ENCODE peak calls at places on chromosome 22, in nine cellular contexts. E is CD8-positive, alpha-beta T cell; M is H9; L is fibroblast of lung; A is PC-9; F is colonic mucosa; Y is MM.1S; R is ovary; I is RWPE2. U is an unnamed sample.
A peak's percentile ranks its signal among the peaks of the same experiment; 100 is the strongest.

GRCh38 chr22:29345932-29346331 is 30.4 kb upstream of the RASL10A start:
- DNase-seq in M (no peak), Y (no peak), R (no peak), F (no peak), A (peak; percentile 44), E (no peak), I (no peak), L (no peak), U (no peak)

GRCh38 chr22:29842740-29843139 is 4.7 kb upstream of the ASCC2 start:
- DNase-seq in L (peak; percentile 92), M (no peak), E (no peak), I (no peak), Y (no peak), F (no peak), R (no peak), A (peak; percentile 98), U (no peak)

GRCh38 chr22:35705141-35705540 is 12.5 kb upstream of the APOL5 start:
- DNase-seq in F (no peak), Y (no peak), M (no peak), R (no peak), I (no peak), L (peak; percentile 91), A (peak; percentile 88), E (no peak), U (no peak)

GRCh38 chr22:45418056-45418769 is 4.7 kb downstream of the RIBC2 start:
- DNase-seq in R (no peak), Y (no peak), F (no peak), L (no peak), E (no peak), I (no peak), A (no peak), M (no peak), U (no peak)

GRCh38 chr22:26610072-26610958 is 7.5 kb downstream of the CRYBB1 start:
- DNase-seq in F (peak; percentile 34), Y (peak; percentile 95), L (peak; percentile 88), A (no peak), M (no peak), I (peak; percentile 80), E (peak; percentile 16), R (no peak), U (no peak)

GRCh38 chr22:19461506-19461905 is 14.0 kb upstream of the C22orf39 start:
- DNase-seq in M (no peak), I (no peak), Y (no peak), F (no peak), A (no peak), R (no peak), L (no peak), E (no peak), U (no peak)

GRCh38 chr22:20659920-20660319 is 114.0 kb upstream of the SERPIND1 start:
- DNase-seq in I (no peak), R (no peak), E (no peak), A (no peak), L (no peak), Y (no peak), M (no peak), F (no peak), U (no peak)

GRCh38 chr22:28025333-28025732 is 106.3 kb upstream of the PITPNB start:
- DNase-seq in I (no peak), L (no peak), E (no peak), A (no peak), M (no peak), R (peak; percentile 8), Y (no peak), F (peak; percentile 2), U (no peak)

GRCh38 chr22:44411226-44412135 is 86.6 kb downstream of the RTL6 start:
- DNase-seq in Y (no peak), F (no peak), I (no peak), L (no peak), E (no peak), A (peak; percentile 12), R (no peak), M (peak; percentile 28), U (no peak)

GRCh38 chr22:38017272-38017920 is 33.0 kb upstream of the SOX10 start:
- DNase-seq in L (peak; percentile 54), I (no peak), Y (no peak), F (peak; percentile 76), E (no peak), R (peak; percentile 84), A (no peak), M (no peak), U (no peak)

GRCh38 chr22:39746600-39747262 is 146.8 kb downstream of the ENTHD1 start:
- DNase-seq in A (no peak), E (no peak), R (no peak), M (no peak), Y (no peak), F (no peak), I (no peak), L (no peak), U (peak; percentile 10)
- TF ChIP-seq CTCF in A (no peak), E (no peak), R (no peak), M (no peak), Y (no peak), F (no peak), I (no peak), L (no peak), U (no peak)

GRCh38 chr22:49186293-49186692 is 641.4 kb downstream of the BRD1 start:
- DNase-seq in Y (no peak), F (no peak), L (no peak), I (no peak), M (no peak), A (no peak), E (no peak), R (no peak), U (no peak)

GRCh38 chr22:49183826-49184216 is 643.9 kb downstream of the BRD1 start:
- DNase-seq in I (no peak), R (no peak), A (no peak), F (no peak), Y (no peak), M (no peak), E (no peak), L (no peak), U (no peak)

GRCh38 chr22:49185312-49185969 is 642.2 kb downstream of the BRD1 start:
- DNase-seq in I (no peak), R (no peak), F (no peak), Y (no peak), L (no peak), E (no peak), A (no peak), M (no peak), U (no peak)

GRCh38 chr22:49183208-49183825 is 644.4 kb downstream of the BRD1 start:
- DNase-seq in M (no peak), E (no peak), R (no peak), F (no peak), I (no peak), A (no peak), L (no peak), Y (no peak), U (no peak)

DNA sequence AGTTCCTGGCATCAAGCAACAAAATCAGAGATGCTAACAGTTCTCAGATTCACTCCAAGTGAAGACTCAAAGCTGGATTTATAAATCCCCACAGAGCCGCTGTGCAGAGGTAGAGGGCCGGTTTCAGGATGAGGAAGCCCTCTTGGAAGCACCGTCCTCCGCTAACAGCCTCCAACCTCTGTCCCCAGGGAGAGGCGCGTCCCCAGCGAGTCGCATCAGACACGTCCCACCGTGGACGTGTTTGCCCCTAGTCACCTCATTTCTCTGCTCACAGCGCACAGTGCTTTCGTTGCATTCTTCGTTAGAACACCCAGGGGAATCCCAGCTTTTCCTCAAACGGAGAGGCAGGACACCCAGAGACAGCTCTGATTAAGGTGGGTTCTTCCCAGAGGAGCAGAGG is 642.9 kb downstream of the BRD1 start:
- DNase-seq in A (no peak), M (no peak), F (no peak), R (no peak), E (no peak), L (no peak), Y (no peak), I (no peak), U (no peak)
- H3K9me3 ChIP-seq in A (no peaks in the 10 kb centered on the region), M (no peaks in the 10 kb centered on the region), F (no peaks in the 10 kb centered on the region), R (no peaks in the 10 kb centered on the region), E (no peaks in the 10 kb centered on the region), L (no peaks in the 10 kb centered on the region), Y (no peaks in the 10 kb centered on the region), I (no peaks in the 10 kb centered on the region), U (no peaks in the 10 kb centered on the region)

DNA sequence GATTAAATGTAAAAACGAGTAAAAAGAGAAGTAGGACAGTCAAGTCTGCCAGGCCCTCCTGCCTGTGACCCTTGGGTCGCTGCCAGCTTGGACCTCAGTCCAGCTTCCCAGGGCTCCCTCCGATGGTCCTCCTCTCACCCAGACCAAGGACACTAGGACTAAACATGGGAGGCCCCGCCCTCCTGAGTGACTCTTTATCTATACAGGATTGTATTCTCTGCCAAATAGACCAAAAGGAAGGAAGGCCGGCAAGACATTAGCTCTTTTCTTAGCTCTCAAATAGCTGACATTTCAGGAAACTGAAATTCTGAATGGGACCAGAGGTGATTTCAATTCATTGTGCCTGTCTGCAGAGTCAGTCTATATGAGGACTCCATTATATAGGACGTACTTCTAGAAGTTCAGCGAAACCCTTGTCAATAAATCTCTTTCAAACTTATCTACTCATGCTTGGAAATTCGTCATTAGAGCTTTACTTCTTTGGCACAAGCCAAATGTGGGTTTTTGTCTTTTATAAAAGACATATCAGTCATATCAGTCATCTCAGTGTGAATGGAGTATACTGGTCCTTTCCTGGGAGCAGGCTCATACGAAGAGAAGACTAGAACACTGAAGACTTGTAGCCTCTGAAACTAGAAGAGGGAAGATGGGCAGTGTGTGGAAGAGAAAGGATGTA is 28.5 kb downstream of the ADORA2A start:
- DNase-seq in R (peak; percentile 92), M (no peak), E (no peak), A (no peak), F (no peak), L (no peak), Y (no peak), I (peak; percentile 15), U (no peak)
- H3K27ac ChIP-seq in R (no peak overlapping the region), M (no peak overlapping the region), E (no peak overlapping the region), A (no peak overlapping the region), F (no peak overlapping the region), L (no peak overlapping the region), Y (no peak overlapping the region), I (no peak overlapping the region), U (no peak overlapping the region)

GRCh38 chr22:23269441-23270211 is 89.3 kb downstream of the BCR start:
- DNase-seq in Y (no peak), L (no peak), I (no peak), F (no peak), A (no peak), R (no peak), E (no peak), M (peak; percentile 57), U (no peak)
- TF ChIP-seq CTCF in Y (no peak), L (no peak), I (no peak), F (no peak), A (no peak), R (no peak), E (no peak), M (no peak), U (no peak)

GRCh38 chr22:31932863-31933262 is 11.5 kb upstream of the YWHAH start:
- DNase-seq in A (no peak), F (no peak), M (no peak), I (no peak), L (no peak), R (no peak), Y (no peak), E (no peak), U (no peak)
- H3K9me3 ChIP-seq in A (no peaks in the 10 kb centered on the region), F (no peaks in the 10 kb centered on the region), M (no peaks in the 10 kb centered on the region), I (no peaks in the 10 kb centered on the region), L (no peaks in the 10 kb centered on the region), R (no peaks in the 10 kb centered on the region), Y (no peaks in the 10 kb centered on the region), E (no peaks in the 10 kb centered on the region), U (no peaks in the 10 kb centered on the region)

GRCh38 chr22:17788528-17789378 is 14.5 kb upstream of the BID start:
- DNase-seq in R (no peak), A (no peak), F (no peak), E (no peak), L (no peak), I (no peak), Y (no peak), M (peak; percentile 58), U (no peak)
- H3K27ac ChIP-seq in R (no peak overlapping the region), A (no peak overlapping the region), F (no peak overlapping the region), E (no peak overlapping the region), L (no peak overlapping the region), I (no peak overlapping the region), Y (no peak overlapping the region), M (no peak overlapping the region), U (no peak overlapping the region)

GRCh38 chr22:17772249-17772962 is 1.9 kb downstream of the BID start:
- DNase-seq in R (no peak), L (no peak), M (no peak), Y (no peak), E (no peak), F (no peak), I (no peak), A (peak; percentile 72), U (no peak)
- TF ChIP-seq CTCF in R (no peak), L (no peak), M (no peak), Y (no peak), E (no peak), F (no peak), I (no peak), A (no peak), U (no peak)